ENCODE peak calls at places on chromosomes 2 and 18, in seven cellular contexts. One of them, this sample, is unnamed.

GRCh38 chr18:12271376-12272235 is 17.4 kb downstream of the CIDEA start:
- DNase-seq in upper lobe of right lung: peak; percentile 85
- DNase-seq in cardiac muscle cell: peak; percentile 90
- DNase-seq in uterus: peak; percentile 79
- DNase-seq in endodermal cell: peak; percentile 93
- DNase-seq in adrenal gland: peak; percentile 82
- DNase-seq in SK-N-SH: peak; percentile 90
- DNase-seq in this sample: peak; percentile 86

GRCh38 chr2:65353927-65354326 is 78.5 kb downstream of the SPRED2 start:
- DNase-seq in cardiac muscle cell: no peak
- DNase-seq in uterus: no peak
- DNase-seq in endodermal cell: no peak
- DNase-seq in SK-N-SH: no peak
- DNase-seq in upper lobe of right lung: no peak
- DNase-seq in adrenal gland: no peak
- DNase-seq in this sample: peak; percentile 59

GRCh38 chr2:241285596-241285995 is 29.9 kb downstream of the HDLBP start:
- DNase-seq in adrenal gland: no peak
- DNase-seq in uterus: no peak
- DNase-seq in cardiac muscle cell: no peak
- DNase-seq in upper lobe of right lung: no peak
- DNase-seq in SK-N-SH: no peak
- DNase-seq in endodermal cell: no peak
- DNase-seq in this sample: no peak

GRCh38 chr2:100013892-100014677 is 128.3 kb downstream of the AFF3 start:
- DNase-seq in upper lobe of right lung: no peak
- DNase-seq in uterus: peak; percentile 83
- DNase-seq in endodermal cell: peak; percentile 76
- DNase-seq in adrenal gland: peak; percentile 81
- DNase-seq in cardiac muscle cell: peak; percentile 33
- DNase-seq in SK-N-SH: peak; percentile 58
- DNase-seq in this sample: peak; percentile 9

GRCh38 chr2:176959614-176960013 is 253.0 kb upstream of the HNRNPA3 start:
- DNase-seq in uterus: no peak
- DNase-seq in cardiac muscle cell: no peak
- DNase-seq in upper lobe of right lung: no peak
- DNase-seq in SK-N-SH: no peak
- DNase-seq in adrenal gland: no peak
- DNase-seq in endodermal cell: no peak
- DNase-seq in this sample: no peak

GRCh38 chr18:31225668-31226067 is 63.0 kb upstream of the DSC1 start:
- DNase-seq in uterus: no peak
- DNase-seq in upper lobe of right lung: no peak
- DNase-seq in cardiac muscle cell: peak; percentile 83
- DNase-seq in endodermal cell: peak; percentile 87
- DNase-seq in adrenal gland: no peak
- DNase-seq in SK-N-SH: no peak
- DNase-seq in this sample: no peak

GRCh38 chr2:41662461-41662860 is 385.4 kb upstream of the PKDCC start:
- DNase-seq in cardiac muscle cell: no peak
- DNase-seq in upper lobe of right lung: no peak
- DNase-seq in endodermal cell: no peak
- DNase-seq in uterus: no peak
- DNase-seq in SK-N-SH: no peak
- DNase-seq in adrenal gland: no peak
- DNase-seq in this sample: no peak

GRCh38 chr2:190996338-190996946 is 17.5 kb downstream of the STAT1 start:
- DNase-seq in cardiac muscle cell: peak; percentile 70
- DNase-seq in adrenal gland: no peak
- DNase-seq in upper lobe of right lung: no peak
- DNase-seq in endodermal cell: peak; percentile 81
- DNase-seq in SK-N-SH: peak; percentile 66
- DNase-seq in uterus: no peak
- DNase-seq in this sample: peak; percentile 54

GRCh38 chr2:88481937-88482336 is 29.4 kb upstream of the FOXI3 start:
- DNase-seq in uterus: no peak
- DNase-seq in cardiac muscle cell: no peak
- DNase-seq in upper lobe of right lung: no peak
- DNase-seq in adrenal gland: no peak
- DNase-seq in SK-N-SH: no peak
- DNase-seq in endodermal cell: no peak
- DNase-seq in this sample: no peak

GRCh38 chr18:12990977-12991838 is at the start of gene CEP192:
- DNase-seq in uterus: peak; percentile 97
- DNase-seq in SK-N-SH: peak; percentile 98
- DNase-seq in cardiac muscle cell: peak; percentile 99
- DNase-seq in endodermal cell: peak; percentile 99
- DNase-seq in adrenal gland: peak; percentile 98
- DNase-seq in upper lobe of right lung: peak; percentile 98
- DNase-seq in this sample: peak; percentile 98

GRCh38 chr18:48975817-48976649 is 25.3 kb upstream of the SMAD7 start:
- DNase-seq in cardiac muscle cell: peak; percentile 90
- DNase-seq in SK-N-SH: peak; percentile 98
- DNase-seq in endodermal cell: peak; percentile 84
- DNase-seq in uterus: no peak
- DNase-seq in adrenal gland: peak; percentile 71
- DNase-seq in upper lobe of right lung: peak; percentile 89
- DNase-seq in this sample: peak; percentile 83

GRCh38 chr18:78406743-78407455 is 572.7 kb upstream of the SALL3 start:
- DNase-seq in SK-N-SH: no peak
- DNase-seq in uterus: no peak
- DNase-seq in cardiac muscle cell: no peak
- DNase-seq in endodermal cell: no peak
- DNase-seq in adrenal gland: no peak
- DNase-seq in upper lobe of right lung: no peak
- DNase-seq in this sample: peak; percentile 78

GRCh38 chr2:216672466-216672865 is 22.9 kb downstream of the IGFBP5 start:
- DNase-seq in upper lobe of right lung: no peak
- DNase-seq in endodermal cell: no peak
- DNase-seq in cardiac muscle cell: no peak
- DNase-seq in adrenal gland: no peak
- DNase-seq in uterus: no peak
- DNase-seq in SK-N-SH: no peak
- DNase-seq in this sample: no peak

GRCh38 chr18:29188760-29189159 is 1011.8 kb upstream of the CDH2 start:
- DNase-seq in SK-N-SH: no peak
- DNase-seq in cardiac muscle cell: no peak
- DNase-seq in upper lobe of right lung: no peak
- DNase-seq in adrenal gland: no peak
- DNase-seq in uterus: no peak
- DNase-seq in endodermal cell: no peak
- DNase-seq in this sample: no peak

GRCh38 chr2:218152777-218153176 is 14.0 kb downstream of the CXCR1 start:
- DNase-seq in endodermal cell: no peak
- DNase-seq in uterus: no peak
- DNase-seq in adrenal gland: no peak
- DNase-seq in cardiac muscle cell: no peak
- DNase-seq in upper lobe of right lung: no peak
- DNase-seq in SK-N-SH: no peak
- DNase-seq in this sample: no peak

GRCh38 chr2:150567771-150568278 is 80.4 kb upstream of the RND3 start:
- DNase-seq in adrenal gland: no peak
- DNase-seq in upper lobe of right lung: no peak
- DNase-seq in endodermal cell: no peak
- DNase-seq in uterus: no peak
- DNase-seq in SK-N-SH: no peak
- DNase-seq in cardiac muscle cell: no peak
- DNase-seq in this sample: no peak

GRCh38 chr2:69386376-69386775 is 651 bp downstream of the GFPT1 start:
- DNase-seq in SK-N-SH: peak; percentile 26
- DNase-seq in upper lobe of right lung: no peak
- DNase-seq in adrenal gland: no peak
- DNase-seq in endodermal cell: no peak
- DNase-seq in uterus: no peak
- DNase-seq in cardiac muscle cell: no peak
- DNase-seq in this sample: no peak

GRCh38 chr18:35132284-35132910 is 91.2 kb downstream of the MAPRE2 start:
- DNase-seq in adrenal gland: no peak
- DNase-seq in upper lobe of right lung: no peak
- DNase-seq in cardiac muscle cell: peak; percentile 19
- DNase-seq in endodermal cell: no peak
- DNase-seq in SK-N-SH: no peak
- DNase-seq in uterus: no peak
- DNase-seq in this sample: no peak

GRCh38 chr2:156065912-156066311 is 266.6 kb downstream of the NR4A2 start:
- DNase-seq in uterus: no peak
- DNase-seq in upper lobe of right lung: no peak
- DNase-seq in endodermal cell: no peak
- DNase-seq in cardiac muscle cell: no peak
- DNase-seq in adrenal gland: no peak
- DNase-seq in SK-N-SH: no peak
- DNase-seq in this sample: no peak

GRCh38 chr2:208017721-208018120 is 7.6 kb downstream of the PLEKHM3 start:
- DNase-seq in SK-N-SH: no peak
- DNase-seq in cardiac muscle cell: no peak
- DNase-seq in upper lobe of right lung: no peak
- DNase-seq in adrenal gland: no peak
- DNase-seq in uterus: no peak
- DNase-seq in endodermal cell: no peak
- DNase-seq in this sample: no peak

GRCh38 chr2:106841886-106842645 is 43.9 kb downstream of the ST6GAL2 start:
- DNase-seq in adrenal gland: no peak
- DNase-seq in endodermal cell: no peak
- DNase-seq in upper lobe of right lung: no peak
- DNase-seq in cardiac muscle cell: no peak
- DNase-seq in SK-N-SH: no peak
- DNase-seq in uterus: no peak
- DNase-seq in this sample: no peak

GRCh38 chr2:106843910-106844250 is 42.1 kb downstream of the ST6GAL2 start:
- DNase-seq in adrenal gland: no peak
- DNase-seq in uterus: no peak
- DNase-seq in upper lobe of right lung: no peak
- DNase-seq in endodermal cell: no peak
- DNase-seq in SK-N-SH: peak; percentile 37
- DNase-seq in cardiac muscle cell: no peak
- DNase-seq in this sample: no peak

GRCh38 chr2:106845716-106846115 is 40.3 kb downstream of the ST6GAL2 start:
- DNase-seq in adrenal gland: no peak
- DNase-seq in endodermal cell: no peak
- DNase-seq in upper lobe of right lung: no peak
- DNase-seq in cardiac muscle cell: no peak
- DNase-seq in SK-N-SH: no peak
- DNase-seq in uterus: no peak
- DNase-seq in this sample: no peak

GRCh38 chr2:106843001-106843909 is 42.7 kb downstream of the ST6GAL2 start:
- DNase-seq in adrenal gland: no peak
- DNase-seq in uterus: no peak
- DNase-seq in upper lobe of right lung: no peak
- DNase-seq in cardiac muscle cell: no peak
- DNase-seq in endodermal cell: no peak
- DNase-seq in SK-N-SH: peak; percentile 39
- DNase-seq in this sample: no peak

GRCh38 chr2:106839849-106840595 is 45.9 kb downstream of the ST6GAL2 start:
- DNase-seq in adrenal gland: no peak
- DNase-seq in upper lobe of right lung: no peak
- DNase-seq in SK-N-SH: peak; percentile 68
- DNase-seq in uterus: no peak
- DNase-seq in cardiac muscle cell: peak; percentile 83
- DNase-seq in endodermal cell: peak; percentile 91
- DNase-seq in this sample: peak; percentile 36
- TF ChIP-seq CTCF in adrenal gland: no peak
- TF ChIP-seq CTCF in upper lobe of right lung: peak; percentile 16
- TF ChIP-seq CTCF in SK-N-SH: peak; percentile 44
- TF ChIP-seq CTCF in uterus: no peak
- TF ChIP-seq CTCF in cardiac muscle cell: peak; percentile 21
- TF ChIP-seq CTCF in endodermal cell: peak; percentile 93
- TF ChIP-seq CTCF in this sample: peak; percentile 48

DNA sequence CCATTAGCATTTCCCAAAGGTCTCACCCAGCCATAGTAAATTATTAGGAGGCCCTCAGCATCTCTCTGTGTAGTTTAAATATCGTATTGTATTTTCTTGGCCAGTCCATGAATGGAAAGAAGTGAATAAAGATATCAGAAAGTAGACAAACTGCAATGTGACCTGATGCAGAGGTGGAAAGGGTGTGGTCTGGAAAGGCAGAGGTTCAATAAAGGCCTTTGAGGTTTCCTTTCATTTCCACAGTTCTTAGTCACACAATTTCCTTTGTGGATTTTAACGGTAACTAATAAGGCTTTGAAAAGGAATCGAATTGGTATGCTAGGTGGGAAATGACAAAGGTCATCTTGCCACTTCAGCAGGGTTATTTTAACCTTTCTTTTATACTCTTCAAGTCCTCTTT is 20.1 kb upstream of the WIPF1 start:
- DNase-seq in upper lobe of right lung: no peak
- DNase-seq in cardiac muscle cell: no peak
- DNase-seq in endodermal cell: no peak
- DNase-seq in adrenal gland: no peak
- DNase-seq in uterus: no peak
- DNase-seq in SK-N-SH: no peak
- DNase-seq in this sample: no peak
- H3K27ac ChIP-seq in upper lobe of right lung: no peak overlapping the region
- H3K27ac ChIP-seq in cardiac muscle cell: no peak overlapping the region
- H3K27ac ChIP-seq in endodermal cell: no peak overlapping the region
- H3K27ac ChIP-seq in adrenal gland: no peak overlapping the region
- H3K27ac ChIP-seq in uterus: peak overlapping the region; percentile 25
- H3K27ac ChIP-seq in SK-N-SH: no peak overlapping the region
- H3K27ac ChIP-seq in this sample: no peak overlapping the region

GRCh38 chr2:54103454-54104314 is 11.7 kb upstream of the ACYP2 start:
- DNase-seq in cardiac muscle cell: peak; percentile 43
- DNase-seq in upper lobe of right lung: no peak
- DNase-seq in SK-N-SH: peak; percentile 81
- DNase-seq in adrenal gland: peak; percentile 55
- DNase-seq in endodermal cell: peak; percentile 84
- DNase-seq in uterus: peak; percentile 31
- DNase-seq in this sample: no peak
- H3K4me3 ChIP-seq in cardiac muscle cell: no peak overlapping the region
- H3K4me3 ChIP-seq in upper lobe of right lung: no peak overlapping the region
- H3K4me3 ChIP-seq in SK-N-SH: no peak overlapping the region
- H3K4me3 ChIP-seq in adrenal gland: no peak overlapping the region
- H3K4me3 ChIP-seq in endodermal cell: no peak overlapping the region
- H3K4me3 ChIP-seq in uterus: no peak overlapping the region
- H3K4me3 ChIP-seq in this sample: no peak overlapping the region

GRCh38 chr2:197499594-197500502 is at the start of the genes HSPD1 and HSPE1:
- DNase-seq in uterus: peak; percentile 99
- DNase-seq in cardiac muscle cell: peak; percentile 99
- DNase-seq in endodermal cell: peak; percentile 99
- DNase-seq in upper lobe of right lung: peak; percentile 99
- DNase-seq in adrenal gland: peak; percentile 98
- DNase-seq in SK-N-SH: peak; percentile 98
- DNase-seq in this sample: peak; percentile 97
- TF ChIP-seq CTCF in uterus: no peak
- TF ChIP-seq CTCF in cardiac muscle cell: no peak
- TF ChIP-seq CTCF in endodermal cell: no peak
- TF ChIP-seq CTCF in upper lobe of right lung: no peak
- TF ChIP-seq CTCF in adrenal gland: no peak
- TF ChIP-seq CTCF in SK-N-SH: no peak
- TF ChIP-seq CTCF in this sample: no peak